ENCODE peak calls at places on chromosome 18, in five cellular contexts. X is heart right ventricle, T is Karpas-422, N is BJ, E is body of pancreas. H is an unnamed sample. For H3K27me3, the result is how much of the 10 kb centered on the place peaks cover.

GRCh38 chr18:9869713-9870430 is 15.9 kb upstream of the TXNDC2 start:
- DNase-seq in N (peak), E (peak), T (no peak), X (no peak), H (no peak)

GRCh38 chr18:44920441-44920840 is 239.8 kb downstream of the SETBP1 start:
- DNase-seq in T (no peak), N (no peak), X (no peak), E (no peak), H (no peak)

GRCh38 chr18:22848618-22849017 is 84.5 kb upstream of the RBBP8 start:
- DNase-seq in N (no peak), E (no peak), T (no peak), X (no peak), H (no peak)

GRCh38 chr18:68797901-68798300 is at the start of gene CCDC102B:
- DNase-seq in T (no peak), E (no peak), N (peak), X (no peak), H (no peak)

GRCh38 chr18:73479472-73479871 is 611.7 kb upstream of the NETO1 start:
- DNase-seq in E (no peak), X (no peak), T (no peak), N (no peak), H (no peak)

GRCh38 chr18:27114842-27115241 is 70.3 kb downstream of the CHST9 start:
- DNase-seq in N (no peak), E (no peak), T (no peak), X (no peak), H (no peak)

GRCh38 chr18:58196881-58197872 is 153.2 kb downstream of the NEDD4L start:
- DNase-seq in X (no peak), N (no peak), T (no peak), E (no peak), H (no peak)

GRCh38 chr18:31010601-31011000 is 31.9 kb downstream of the DSC3 start:
- DNase-seq in N (no peak), T (no peak), X (no peak), E (no peak), H (no peak)

GRCh38 chr18:46917808-46918600 is 602 bp downstream of the KATNAL2 start:
- DNase-seq in N (no peak), X (no peak), T (peak), E (peak), H (no peak)

GRCh38 chr18:6055711-6056110 is 160.4 kb upstream of the TMEM200C start:
- DNase-seq in T (no peak), X (no peak), E (no peak), N (peak), H (no peak)

GRCh38 chr18:57004366-57005121 is 142.3 kb upstream of the BOD1L2 start:
- DNase-seq in E (no peak), T (no peak), X (no peak), N (peak), H (no peak)

GRCh38 chr18:32271649-32272324 is 81.9 kb downstream of the MEP1B start:
- DNase-seq in T (peak), E (peak), X (no peak), N (no peak), H (no peak)

GRCh38 chr18:45050712-45051639 is 370.3 kb downstream of the SETBP1 start:
- DNase-seq in E (no peak), T (peak), N (peak), X (no peak), H (no peak)

GRCh38 chr18:36424741-36425142 is 127.2 kb downstream of the FHOD3 start:
- DNase-seq in T (no peak), N (no peak), X (no peak), E (no peak), H (no peak)

GRCh38 chr18:74623047-74623816 is 25.6 kb downstream of the ZNF407 start:
- DNase-seq in T (peak), N (no peak), X (no peak), E (peak), H (no peak)

GRCh38 chr18:26812462-26812861 is 53.0 kb downstream of the AQP4 start:
- DNase-seq in N (no peak), T (no peak), X (no peak), E (no peak), H (no peak)

GRCh38 chr18:33844232-33844631 is 266.2 kb downstream of the ASXL3 start:
- DNase-seq in X (no peak), E (no peak), N (no peak), T (peak), H (no peak)

GRCh38 chr18:79393181-79393598 is 2.5 kb upstream of the NFATC1 start:
- DNase-seq in T (peak), N (no peak), X (peak), E (no peak), H (no peak)
- H3K27me3 ChIP-seq in T (under half), N (under half), X (under half), E (under half), H (under half)

GRCh38 chr18:24246143-24246542 is 107.3 kb downstream of the CABYR start:
- DNase-seq in E (no peak), T (no peak), X (no peak), N (no peak), H (no peak)
- H3K27me3 ChIP-seq in E (under half), T (under half), X (under half), N (under half), H (under half)

GRCh38 chr18:12921178-12921577 is 26.6 kb upstream of the SEH1L start:
- DNase-seq in X (no peak), N (no peak), E (no peak), T (no peak), H (no peak)

GRCh38 chr18:12928149-12928548 is 19.7 kb upstream of the SEH1L start:
- DNase-seq in E (no peak), N (no peak), T (no peak), X (no peak), H (no peak)

GRCh38 chr18:12922266-12922665 is 25.5 kb upstream of the SEH1L start:
- DNase-seq in X (no peak), E (no peak), N (no peak), T (no peak), H (no peak)
- H3K27me3 ChIP-seq in X (under half), E (under half), N (under half), T (under half), H (under half)

GRCh38 chr18:48391863-48392262 is 17.3 kb downstream of the ZBTB7C start:
- DNase-seq in E (no peak), X (peak), N (no peak), T (no peak), H (no peak)

GRCh38 chr18:48385595-48385994 is 23.6 kb downstream of the ZBTB7C start:
- DNase-seq in T (no peak), N (no peak), X (no peak), E (no peak), H (no peak)

GRCh38 chr18:48388478-48388877 is 20.7 kb downstream of the ZBTB7C start:
- DNase-seq in N (no peak), T (no peak), E (no peak), X (no peak), H (no peak)

GRCh38 chr18:48390641-48391040 is 18.5 kb downstream of the ZBTB7C start:
- DNase-seq in E (no peak), X (no peak), T (no peak), N (no peak), H (no peak)

GRCh38 chr18:48387300-48387699 is 21.9 kb downstream of the ZBTB7C start:
- DNase-seq in E (no peak), T (no peak), N (no peak), X (no peak), H (no peak)
- H3K27me3 ChIP-seq in E (under half), T (under half), N (under half), X (under half), H (under half)

GRCh38 chr18:12255626-12256026 is 1.5 kb downstream of the CIDEA start:
- DNase-seq in T (no peak), X (no peak), N (no peak), E (no peak), H (peak)
- H3K27me3 ChIP-seq in T (under half), X (under half), N (under half), E (under half), H (under half)

DNA sequence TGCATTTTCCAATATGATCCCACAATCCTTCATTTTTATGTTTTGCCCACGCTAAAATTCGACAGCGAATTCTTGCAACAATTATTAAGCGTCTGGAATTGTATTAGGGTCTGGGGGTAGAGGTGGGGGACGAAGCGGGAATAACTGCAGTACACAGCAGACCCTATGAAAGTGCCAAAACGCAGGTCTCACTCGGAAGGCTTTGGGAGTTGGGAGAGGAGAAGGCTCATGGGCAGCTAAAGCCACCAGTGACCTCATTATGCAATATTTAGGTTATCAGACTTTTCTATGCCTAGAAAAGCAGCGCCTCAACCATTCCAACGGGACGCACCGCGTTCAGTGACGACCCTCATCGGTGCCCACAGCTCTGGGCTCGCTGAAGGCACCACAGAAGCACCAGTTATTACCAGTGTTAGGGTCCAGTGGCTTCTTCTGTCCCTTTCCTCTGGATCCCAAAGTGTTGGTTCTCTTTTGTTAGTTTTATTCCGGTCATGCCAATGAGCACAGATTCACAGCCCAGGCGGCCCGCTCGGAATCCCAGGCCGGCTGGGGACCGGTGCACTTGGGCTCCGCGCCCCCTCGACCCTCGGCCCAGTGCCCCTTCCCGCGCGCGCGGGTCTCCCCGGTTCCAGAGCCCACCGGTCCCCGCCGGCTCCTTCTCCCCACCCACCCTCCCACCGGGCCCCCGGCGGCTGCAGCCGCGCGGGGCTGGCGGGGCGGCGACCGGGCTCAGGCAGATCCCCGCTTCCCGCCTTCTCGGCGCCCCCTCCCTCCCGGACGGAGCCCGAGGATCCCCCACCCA is 738 bp upstream of the MAPK4 start:
- DNase-seq in N (no peak), X (peak), T (no peak), E (peak), H (no peak)
- H3K27me3 ChIP-seq in N (under half), X (under half), T (under half), E (under half), H (under half)

DNA sequence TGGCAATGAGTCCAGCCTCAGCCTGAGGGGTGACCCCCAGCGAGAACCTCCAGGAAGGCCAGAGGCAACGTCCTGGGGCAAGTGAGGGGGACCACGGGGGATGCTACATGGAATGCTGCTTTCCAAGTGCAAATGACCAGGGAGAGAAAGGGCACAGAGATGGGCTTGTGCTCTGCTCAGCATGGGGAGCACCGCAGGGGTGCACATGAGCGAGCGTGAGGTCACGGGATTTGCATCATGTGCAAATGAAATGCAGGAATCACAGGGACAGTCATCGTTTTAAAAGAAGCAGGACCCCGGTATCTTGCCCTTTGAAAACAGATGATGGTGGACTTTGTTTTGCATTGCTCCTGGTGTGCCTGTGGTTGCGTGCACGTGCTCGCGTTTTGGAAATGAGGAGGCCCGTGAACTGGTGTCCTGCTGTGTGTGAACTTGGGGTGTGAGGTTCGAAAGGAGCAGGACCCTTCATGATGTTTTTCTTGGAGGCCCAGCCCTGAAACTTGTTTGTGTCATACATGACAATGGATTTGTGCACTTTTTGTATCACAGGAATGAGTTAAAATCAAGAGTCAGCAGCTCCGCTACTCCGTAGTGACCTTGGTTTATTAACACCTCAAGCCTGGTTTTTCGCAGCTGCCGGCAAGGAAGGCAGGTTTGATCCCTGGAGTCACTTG is 234.4 kb downstream of the LDLRAD4 start:
- DNase-seq in X (no peak), T (no peak), E (no peak), N (no peak), H (no peak)
- H3K27me3 ChIP-seq in X (under half), T (under half), E (under half), N (under half), H (under half)

GRCh38 chr18:37491526-37491925 is 74.1 kb downstream of the CELF4 start:
- DNase-seq in T (no peak), E (no peak), X (no peak), N (no peak), H (no peak)
- H3K27me3 ChIP-seq in T (under half), E (under half), X (under half), N (under half), H (under half)

DNA sequence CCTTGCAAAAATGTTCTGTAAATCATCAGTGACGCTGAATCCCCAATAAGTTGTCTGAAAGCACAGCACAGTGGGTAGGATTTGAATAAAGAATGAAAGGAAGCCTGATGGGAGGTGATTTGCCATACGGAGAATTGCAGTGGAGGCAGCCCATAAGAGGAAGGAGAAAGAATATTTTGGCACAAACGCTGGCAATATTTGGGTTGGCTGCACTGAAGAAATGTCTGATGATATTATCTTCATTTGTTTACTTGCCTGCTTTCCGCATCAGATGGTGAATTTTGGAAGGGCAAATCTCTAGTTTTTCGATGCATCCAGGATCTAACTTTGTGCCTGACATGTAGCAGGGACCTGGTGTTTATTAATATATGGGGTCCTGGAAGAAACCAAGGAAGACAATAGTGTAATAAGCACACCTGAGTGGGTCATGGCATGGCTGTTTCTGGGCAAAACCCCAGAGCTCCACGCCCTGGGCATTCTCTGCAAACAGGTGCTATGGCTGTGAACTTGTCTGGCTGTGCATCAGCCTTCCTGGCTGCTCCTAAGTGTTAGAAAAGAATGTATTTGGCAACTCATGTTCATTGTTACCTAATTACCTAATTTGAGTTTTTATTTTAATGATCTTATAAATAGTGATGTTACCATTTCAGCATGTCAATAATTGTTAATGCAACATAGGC is 5.9 kb downstream of the GALR1 start:
- DNase-seq in X (no peak), T (no peak), N (no peak), E (no peak), H (no peak)
- H3K27me3 ChIP-seq in X (under half), T (under half), N (under half), E (under half), H (under half)

DNA sequence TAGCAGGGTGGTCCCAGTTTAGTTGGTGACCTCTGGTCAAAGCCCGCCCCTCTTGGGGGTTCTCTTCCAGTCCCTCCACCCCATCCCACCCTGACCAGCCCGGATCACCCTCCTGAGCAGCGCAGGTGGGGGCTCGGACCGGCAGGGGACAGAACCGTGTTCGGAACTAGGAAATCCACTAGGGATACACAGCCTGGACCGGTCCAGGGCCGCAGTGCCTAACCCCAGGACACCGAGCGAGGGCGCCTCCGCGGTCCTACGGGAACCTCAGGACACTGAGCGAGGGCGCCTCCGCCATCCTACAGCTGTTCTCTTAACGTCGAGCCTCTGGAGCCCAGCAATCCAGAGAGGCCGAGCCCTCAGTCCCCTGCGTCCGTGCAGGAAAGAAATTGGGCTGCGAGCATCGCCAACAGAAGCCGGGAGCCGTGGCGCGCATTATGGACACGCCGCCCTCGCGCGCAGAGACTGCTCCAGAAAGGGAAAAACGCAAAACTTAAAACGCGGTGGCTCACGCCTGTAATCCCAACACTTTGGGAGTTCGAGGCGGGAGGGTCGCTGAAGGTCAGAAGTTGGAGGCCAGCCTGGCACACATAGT is 8.5 kb downstream of the RAX start:
- DNase-seq in X (no peak), E (no peak), T (no peak), N (no peak), H (no peak)
- H3K27me3 ChIP-seq in X (half or more), E (under half), T (under half), N (half or more), H (under half)

H was measured in Caco-2.